ENCODE peak calls at places on chromosome 16, in eight cellular contexts. W, I, K, S, O, M, A and U are unnamed samples.
A peak's percentile ranks its signal among the peaks of the same experiment; 100 is the strongest.

GRCh38 chr16:25258856-25259179 is 1.2 kb upstream of the ZKSCAN2 start:
- DNase-seq in W (no peak), I (no peak), K (no peak), S (no peak), O (no peak), M (no peak), A (peak; percentile 39), U (no peak)

GRCh38 chr16:73546351-73546845 is 498.5 kb upstream of the ZFHX3 start:
- DNase-seq in W (no peak), I (peak; percentile 49), K (no peak), S (peak; percentile 58), O (no peak), M (no peak), A (no peak), U (no peak)

GRCh38 chr16:73315645-73316044 is 267.7 kb upstream of the ZFHX3 start:
- DNase-seq in W (no peak), I (no peak), K (no peak), S (no peak), O (no peak), M (no peak), A (peak; percentile 55), U (no peak)

GRCh38 chr16:56202036-56202435 is 10.7 kb downstream of the GNAO1 start:
- DNase-seq in W (no peak), I (no peak), K (no peak), S (no peak), O (no peak), M (peak; percentile 49), A (no peak), U (no peak)

GRCh38 chr16:29232811-29233704 is 173.5 kb downstream of the NPIPB11 start:
- DNase-seq in W (no peak), I (no peak), K (no peak), S (no peak), O (no peak), M (no peak), A (no peak), U (no peak)

GRCh38 chr16:72561-73537 is at the start of gene RHBDF1:
- DNase-seq in W (peak; percentile 45), I (peak; percentile 90), K (no peak), S (peak; percentile 83), O (peak; percentile 80), M (peak; percentile 63), A (no peak), U (peak; percentile 93)

GRCh38 chr16:49183911-49184310 is 97.7 kb downstream of the CBLN1 start:
- DNase-seq in W (peak; percentile 33), I (peak; percentile 68), K (peak; percentile 31), S (peak; percentile 81), O (peak; percentile 11), M (peak; percentile 52), A (peak; percentile 64), U (peak; percentile 49)

GRCh38 chr16:69131749-69132423 is 502 bp downstream of the CHTF8 start:
- DNase-seq in W (peak; percentile 54), I (peak; percentile 95), K (no peak), S (peak; percentile 92), O (peak; percentile 82), M (peak; percentile 67), A (peak; percentile 76), U (peak; percentile 95)

GRCh38 chr16:65728172-65728571 is 606.3 kb upstream of the CDH11 start:
- DNase-seq in W (no peak), I (peak; percentile 90), K (no peak), S (peak; percentile 51), O (no peak), M (no peak), A (no peak), U (peak; percentile 6)

GRCh38 chr16:73152731-73153130 is 104.8 kb upstream of the ZFHX3 start:
- DNase-seq in W (no peak), I (peak; percentile 88), K (no peak), S (peak; percentile 79), O (no peak), M (no peak), A (no peak), U (peak; percentile 32)

GRCh38 chr16:67406111-67406593 is 10.1 kb downstream of the ZDHHC1 start:
- DNase-seq in W (no peak), I (no peak), K (no peak), S (no peak), O (peak; percentile 70), M (no peak), A (no peak), U (no peak)

GRCh38 chr16:2856061-2856670 is 1.8 kb downstream of the PRSS22 start:
- DNase-seq in W (no peak), I (no peak), K (no peak), S (peak; percentile 68), O (peak; percentile 33), M (peak; percentile 47), A (peak; percentile 19), U (peak; percentile 71)

GRCh38 chr16:2858245-2859025 is 465 bp upstream of the PRSS22 start:
- DNase-seq in W (no peak), I (no peak), K (peak; percentile 85), S (peak; percentile 79), O (no peak), M (peak; percentile 87), A (no peak), U (peak; percentile 95)

GRCh38 chr16:2856686-2857450 is 1.1 kb downstream of the PRSS22 start:
- DNase-seq in W (no peak), I (no peak), K (no peak), S (no peak), O (no peak), M (no peak), A (no peak), U (no peak)

GRCh38 chr16:2855536-2855935 is 2.4 kb downstream of the PRSS22 start:
- DNase-seq in W (no peak), I (no peak), K (no peak), S (no peak), O (no peak), M (no peak), A (no peak), U (no peak)

DNA sequence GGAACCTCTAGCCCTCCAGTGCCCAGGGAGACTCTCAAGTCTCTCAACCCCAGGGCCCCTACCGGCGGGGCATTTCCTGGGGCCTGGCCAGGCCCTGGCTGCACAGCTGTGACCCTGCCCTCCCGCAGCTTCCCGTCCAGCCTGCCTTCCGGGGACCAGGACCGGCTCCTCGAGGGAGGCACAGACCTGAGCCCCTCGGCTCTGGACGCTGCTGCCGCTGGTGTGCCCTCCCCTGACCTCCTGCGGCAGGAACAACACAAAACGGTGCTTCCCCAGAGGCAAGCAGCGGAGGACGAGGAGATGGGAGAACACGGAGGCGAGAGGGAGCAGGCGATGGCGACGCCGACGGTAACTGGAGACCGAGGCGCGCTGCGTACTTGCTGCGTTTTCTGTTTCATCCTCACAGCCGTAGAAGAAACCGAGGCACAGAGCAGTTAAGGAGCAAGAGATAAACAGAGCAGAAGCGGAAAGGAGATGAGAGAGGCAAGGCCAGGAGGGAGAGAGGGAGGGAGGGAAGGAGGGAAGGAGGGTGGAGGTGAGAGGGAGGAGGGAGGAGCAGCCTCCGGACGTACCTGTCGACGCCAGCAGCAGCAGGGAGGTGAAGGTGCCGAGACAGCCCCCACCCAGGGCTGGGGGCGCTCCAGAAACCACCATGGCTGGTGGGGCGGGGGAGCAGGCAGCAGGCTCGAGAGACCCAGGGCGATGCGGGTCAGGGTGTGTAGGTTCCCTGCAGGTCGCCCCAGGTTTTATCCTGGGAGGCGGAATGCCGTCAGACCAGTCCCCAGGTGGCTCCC is at the start of gene PRSS22:
- DNase-seq in W (no peak), I (peak; percentile 38), K (no peak), S (peak; percentile 80), O (peak; percentile 25), M (peak; percentile 66), A (no peak), U (peak; percentile 84)
- H3K4me3 ChIP-seq in W (peak within 1 kb of the TSS; percentile 21), I (peak within 1 kb of the TSS; percentile 18), K (peak within 1 kb of the TSS; percentile 52), S (peak within 1 kb of the TSS; percentile 68), O (no peak within 1 kb of the TSS), M (peak within 1 kb of the TSS; percentile 73), A (no peak within 1 kb of the TSS), U (peak within 1 kb of the TSS; percentile 45)

GRCh38 chr16:4606354-4606753 is 8.3 kb downstream of the UBALD1 start:
- DNase-seq in W (no peak), I (no peak), K (no peak), S (no peak), O (no peak), M (peak; percentile 51), A (no peak), U (no peak)
- TF ChIP-seq EZH2phosphoT487 in W (no peak), I (no peak), K (no peak), S (no peak), O (no peak), M (no peak), A (no peak), U (no peak)

GRCh38 chr16:85205747-85206471 is 93.6 kb upstream of the CIBAR2 start:
- DNase-seq in W (no peak), I (no peak), K (no peak), S (no peak), O (peak; percentile 74), M (no peak), A (no peak), U (peak; percentile 54)

GRCh38 chr16:85208643-85209520 is 96.6 kb upstream of the CIBAR2 start:
- DNase-seq in W (no peak), I (no peak), K (no peak), S (no peak), O (no peak), M (no peak), A (no peak), U (no peak)

GRCh38 chr16:85208181-85208580 is 95.9 kb upstream of the CIBAR2 start:
- DNase-seq in W (no peak), I (no peak), K (no peak), S (no peak), O (no peak), M (no peak), A (no peak), U (no peak)

GRCh38 chr16:85206472-85207356 is 94.4 kb upstream of the CIBAR2 start:
- DNase-seq in W (no peak), I (peak; percentile 61), K (no peak), S (peak; percentile 62), O (peak; percentile 51), M (no peak), A (no peak), U (peak; percentile 81)

GRCh38 chr16:85207357-85207921 is 95.2 kb upstream of the CIBAR2 start:
- DNase-seq in W (no peak), I (no peak), K (no peak), S (no peak), O (no peak), M (no peak), A (no peak), U (no peak)
- H3K4me1 ChIP-seq in W (no peaks in the 10 kb centered on the region), I (peaks cover 33% of the 10 kb centered on the region), K (peaks cover 13% of the 10 kb centered on the region), S (peaks cover 16% of the 10 kb centered on the region), O (peaks cover 58% of the 10 kb centered on the region), M (peaks cover 8% of the 10 kb centered on the region), A (no peaks in the 10 kb centered on the region), U (peaks cover 63% of the 10 kb centered on the region)

DNA sequence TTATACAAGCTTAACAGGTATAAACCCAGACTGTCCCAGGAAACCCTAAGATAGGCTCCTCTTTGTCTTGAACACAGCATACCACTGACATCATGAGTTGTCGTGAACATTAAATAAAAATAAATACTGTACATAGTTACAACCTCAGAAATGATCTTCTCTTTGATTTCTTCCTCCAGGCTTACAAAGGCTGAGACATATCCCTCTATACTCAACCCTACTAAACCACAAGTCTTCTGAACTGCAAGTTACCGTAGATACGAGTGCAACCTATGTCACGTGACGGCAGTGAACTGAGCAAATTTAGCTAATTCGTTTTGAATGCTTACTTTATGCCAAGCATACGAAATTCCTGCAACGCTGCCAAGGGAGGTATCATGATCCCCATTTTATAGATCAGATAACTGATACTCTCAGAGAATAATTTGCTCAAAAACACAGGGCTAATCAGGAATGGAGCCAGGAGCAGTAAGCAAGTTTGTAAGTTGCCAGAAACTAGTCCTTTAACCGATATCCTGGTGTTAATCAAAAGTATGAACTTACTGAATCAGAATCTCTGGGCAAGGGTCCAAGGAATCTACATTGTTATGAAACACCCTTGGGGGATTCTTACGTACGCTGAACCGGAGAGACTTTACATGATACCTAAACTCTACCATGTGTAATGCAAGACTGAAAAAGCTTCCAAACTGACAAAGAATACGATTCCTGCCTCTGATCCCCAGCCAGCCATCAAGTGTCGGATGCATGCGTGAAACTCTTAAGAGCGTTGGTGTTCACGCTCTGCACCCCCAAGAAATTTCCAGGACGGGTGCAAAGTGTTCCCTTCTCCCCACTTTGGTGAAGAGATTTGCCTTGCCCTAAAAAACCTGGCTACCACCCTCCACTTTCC is 106.2 kb downstream of the XYLT1 start:
- DNase-seq in W (no peak), I (no peak), K (no peak), S (no peak), O (peak; percentile 96), M (no peak), A (no peak), U (peak; percentile 27)
- H3K4me3 ChIP-seq in W (no peak overlapping the region), I (no peak overlapping the region), K (no peak overlapping the region), S (no peak overlapping the region), O (peak overlapping the region; percentile 46), M (no peak overlapping the region), A (no peak overlapping the region), U (no peak overlapping the region)